ENCODE peak calls at places on chromosomes 5 and 9, in seven cellular contexts. O, K, H, Z, A, P and C are unnamed samples.
A peak's percentile ranks its signal among the peaks of the same experiment; 100 is the strongest.

GRCh38 chr5:139859013-139859412 is 63.4 kb downstream of the PSD2 start:
- DNase-seq in P (no peak), Z (no peak), K (no peak), O (no peak), A (no peak), H (no peak), C (no peak)

GRCh38 chr5:103207653-103208052 is 50.9 kb upstream of the MACIR start:
- DNase-seq in K (no peak), P (no peak), H (peak; percentile 5), Z (no peak), O (no peak), A (peak; percentile 66), C (peak; percentile 75)

GRCh38 chr9:69120380-69121154 is 53.5 kb upstream of the TJP2 start:
- DNase-seq in K (no peak), O (peak; percentile 42), A (no peak), P (peak; percentile 8), Z (peak; percentile 73), H (no peak), C (no peak)

GRCh38 chr5:74240783-74241750 is 399.5 kb downstream of the ENC1 start:
- DNase-seq in H (peak; percentile 30), A (peak; percentile 32), Z (no peak), O (no peak), K (no peak), P (no peak), C (no peak)

GRCh38 chr5:159084053-159084452 is 15.7 kb downstream of the EBF1 start:
- DNase-seq in A (no peak), H (no peak), Z (no peak), K (no peak), O (no peak), P (no peak), C (no peak)

GRCh38 chr5:157994906-157995519 is 136.1 kb upstream of the CLINT1 start:
- DNase-seq in Z (peak; percentile 57), A (peak; percentile 75), P (peak; percentile 54), H (peak; percentile 65), O (peak; percentile 64), K (peak; percentile 68), C (peak; percentile 72)

GRCh38 chr9:127916665-127917581 is at the start of gene ST6GALNAC4:
- DNase-seq in A (peak; percentile 96), O (peak; percentile 98), P (peak; percentile 83), Z (peak; percentile 85), K (peak; percentile 96), H (peak; percentile 90), C (peak; percentile 92)

GRCh38 chr9:122186301-122186700 is 26.6 kb downstream of the MORN5 start:
- DNase-seq in K (peak; percentile 15), A (no peak), Z (no peak), H (no peak), P (no peak), O (no peak), C (no peak)

GRCh38 chr9:77099388-77099787 is 77.9 kb upstream of the VPS13A start:
- DNase-seq in H (no peak), O (no peak), A (no peak), Z (no peak), P (no peak), K (no peak), C (no peak)

GRCh38 chr5:159249158-159249557 is 13.9 kb upstream of the UBLCP1 start:
- DNase-seq in K (no peak), O (no peak), H (no peak), P (no peak), A (no peak), Z (no peak), C (no peak)

GRCh38 chr5:159174511-159175168 is 34.7 kb downstream of the RNF145 start:
- DNase-seq in Z (no peak), K (peak; percentile 49), O (no peak), P (no peak), H (peak; percentile 30), A (peak; percentile 63), C (peak; percentile 56)

GRCh38 chr5:179222246-179223017 is 122.8 kb downstream of the ADAMTS2 start:
- DNase-seq in H (no peak), O (no peak), A (no peak), K (no peak), P (no peak), Z (no peak), C (no peak)

GRCh38 chr9:76415731-76416130 is 21.5 kb upstream of the RFK start:
- DNase-seq in A (peak; percentile 82), K (no peak), H (peak; percentile 15), O (no peak), Z (no peak), P (peak; percentile 86), C (peak; percentile 79)

GRCh38 chr9:120524852-120525251 is 55.1 kb downstream of the CDK5RAP2 start:
- DNase-seq in P (no peak), A (no peak), O (no peak), K (no peak), H (no peak), Z (no peak), C (no peak)

GRCh38 chr5:100446879-100447278 is 88.3 kb upstream of the FAM174A start:
- DNase-seq in Z (no peak), O (no peak), H (no peak), K (no peak), A (no peak), P (no peak), C (no peak)

GRCh38 chr5:93585753-93586385 is 2.8 kb downstream of the NR2F1 start:
- DNase-seq in A (no peak), K (peak; percentile 64), P (peak; percentile 23), O (no peak), Z (no peak), H (no peak), C (no peak)

GRCh38 chr5:127950707-127951356 is 132.7 kb upstream of the SLC12A2 start:
- DNase-seq in O (no peak), A (peak; percentile 83), P (no peak), H (no peak), K (no peak), Z (no peak), C (peak; percentile 79)

GRCh38 chr9:108062680-108063079 is 573.1 kb upstream of the KLF4 start:
- DNase-seq in K (no peak), P (no peak), O (no peak), A (no peak), Z (no peak), H (no peak), C (no peak)

GRCh38 chr9:121929893-121930875 is 162.9 kb downstream of the TTLL11 start:
- DNase-seq in P (no peak), A (no peak), H (no peak), O (no peak), K (peak; percentile 46), Z (peak; percentile 13), C (no peak)

GRCh38 chr5:171450423-171451246 is 31.2 kb downstream of the FGF18 start:
- DNase-seq in K (no peak), A (peak; percentile 64), P (no peak), H (peak; percentile 80), Z (peak; percentile 56), O (peak; percentile 40), C (peak; percentile 48)

GRCh38 chr5:79011219-79011836 is 26.2 kb upstream of the ARSB start:
- DNase-seq in A (no peak), O (no peak), P (no peak), K (no peak), H (peak; percentile 86), Z (no peak), C (peak; percentile 42)

GRCh38 chr5:123367739-123368138 is 55.5 kb downstream of the CEP120 start:
- DNase-seq in Z (peak; percentile 27), K (peak; percentile 10), A (peak; percentile 48), O (no peak), H (peak; percentile 25), P (peak; percentile 1), C (peak; percentile 46)

GRCh38 chr9:121561385-121562222 is 62.0 kb upstream of the GGTA1 start:
- DNase-seq in H (no peak), P (no peak), O (no peak), K (no peak), Z (no peak), A (peak; percentile 27), C (no peak)

GRCh38 chr5:108341866-108342265 is 40.0 kb downstream of the FBXL17 start:
- DNase-seq in K (no peak), H (no peak), Z (no peak), A (no peak), P (no peak), O (no peak), C (no peak)

GRCh38 chr5:151094861-151095260 is 14.0 kb upstream of the TNIP1 start:
- DNase-seq in Z (no peak), A (peak; percentile 80), P (no peak), H (peak; percentile 50), O (no peak), K (no peak), C (peak; percentile 52)

GRCh38 chr5:96751203-96752169 is 56.3 kb downstream of the ERAP1 start:
- DNase-seq in Z (no peak), O (no peak), H (no peak), K (peak; percentile 16), P (no peak), A (no peak), C (no peak)

GRCh38 chr5:172642511-172642910 is 1.4 kb downstream of the NEURL1B start:
- DNase-seq in P (no peak), H (no peak), K (peak; percentile 16), A (no peak), Z (no peak), O (no peak), C (no peak)

GRCh38 chr5:96733771-96734498 is 71.8 kb downstream of the CAST start:
- DNase-seq in O (no peak), Z (no peak), P (no peak), A (no peak), K (peak; percentile 73), H (no peak), C (no peak)

GRCh38 chr5:10565785-10566506 is 2.1 kb downstream of the ANKRD33B start:
- DNase-seq in K (no peak), O (no peak), Z (no peak), P (no peak), H (peak; percentile 42), A (no peak), C (no peak)